ENCODE peak calls at places on chromosomes 5 and 9, in nine cellular contexts. N is sigmoid colon, B is SK-N-SH, I is HCT116, T is HL-60, Q is transverse colon, U is GM23338, R is SK-N-MC, G is upper lobe of left lung. F is an unnamed sample.

GRCh38 chr9:109452761-109453160 is 45.3 kb downstream of the PTPN3 start:
- DNase-seq in N (no peak), B (no peak), I (no peak), T (no peak), Q (no peak), U (no peak), R (no peak), G (no peak), F (no peak)

GRCh38 chr5:930853-931252 is 38.2 kb downstream of the TRIP13 start:
- DNase-seq in N (no peak), B (no peak), I (no peak), T (no peak), Q (no peak), U (no peak), R (no peak), G (no peak), F (no peak)

GRCh38 chr5:150036513-150036912 is 36.0 kb downstream of the HMGXB3 start:
- DNase-seq in N (no peak), B (no peak), I (no peak), T (no peak), Q (no peak), U (no peak), R (no peak), G (no peak), F (no peak)

GRCh38 chr9:97772145-97772544 is 75.0 kb upstream of the XPA start:
- DNase-seq in N (no peak), B (no peak), I (no peak), T (no peak), Q (no peak), U (no peak), R (no peak), G (no peak), F (no peak)

GRCh38 chr5:135437796-135438560 is 9.2 kb downstream of the DCANP1 start:
- DNase-seq in N (peak), B (no peak), I (peak), T (no peak), Q (peak), U (no peak), R (no peak), G (peak), F (peak)

GRCh38 chr5:173720341-173721258 is 104.2 kb upstream of the BOD1 start:
- DNase-seq in N (no peak), B (peak), I (no peak), T (no peak), Q (no peak), U (no peak), R (no peak), G (no peak), F (no peak)

GRCh38 chr9:132600326-132600984 is 18.0 kb downstream of the BARHL1 start:
- DNase-seq in N (no peak), B (no peak), I (no peak), T (no peak), Q (no peak), U (no peak), R (no peak), G (no peak), F (no peak)

GRCh38 chr5:104186100-104186499 is 623.5 kb upstream of the NUDT12 start:
- DNase-seq in N (peak), B (no peak), I (peak), T (no peak), Q (no peak), U (peak), R (no peak), G (no peak), F (no peak)

GRCh38 chr5:154943527-154943926 is 2.7 kb downstream of the MRPL22 start:
- DNase-seq in N (no peak), B (no peak), I (no peak), T (no peak), Q (no peak), U (no peak), R (no peak), G (no peak), F (no peak)

GRCh38 chr5:144510845-144511580 is 340.3 kb downstream of the KCTD16 start:
- DNase-seq in N (no peak), B (no peak), I (no peak), T (no peak), Q (no peak), U (no peak), R (no peak), G (no peak), F (no peak)

GRCh38 chr5:167208911-167209310 is 1082.5 kb upstream of the WWC1 start:
- DNase-seq in N (no peak), B (no peak), I (no peak), T (no peak), Q (no peak), U (peak), R (peak), G (no peak), F (no peak)

GRCh38 chr9:97633859-97634485 is 351 bp downstream of the NCBP1 start:
- DNase-seq in N (no peak), B (no peak), I (no peak), T (no peak), Q (no peak), U (peak), R (no peak), G (no peak), F (no peak)

GRCh38 chr9:101442248-101443136 is 6.9 kb upstream of the ALDOB start:
- DNase-seq in N (no peak), B (no peak), I (no peak), T (no peak), Q (no peak), U (no peak), R (no peak), G (no peak), F (no peak)

GRCh38 chr5:78360674-78361225 is 333 bp downstream of the SCAMP1 start:
- DNase-seq in N (peak), B (peak), I (no peak), T (peak), Q (peak), U (no peak), R (no peak), G (peak), F (peak)

GRCh38 chr5:75277463-75277862 is 40.8 kb upstream of the ANKRD31 start:
- DNase-seq in N (no peak), B (no peak), I (peak), T (no peak), Q (peak), U (no peak), R (no peak), G (peak), F (no peak)

GRCh38 chr5:135195267-135195603 is 161.2 kb upstream of the PITX1 start:
- DNase-seq in N (no peak), B (no peak), I (no peak), T (no peak), Q (no peak), U (no peak), R (no peak), G (no peak), F (no peak)

GRCh38 chr9:71760901-71761300 is 7.4 kb downstream of the CEMIP2 start:
- DNase-seq in N (no peak), B (no peak), I (no peak), T (no peak), Q (no peak), U (peak), R (no peak), G (no peak), F (no peak)

GRCh38 chr5:111851616-111852015 is 94.6 kb upstream of the NREP start:
- DNase-seq in N (no peak), B (no peak), I (no peak), T (no peak), Q (no peak), U (no peak), R (no peak), G (no peak), F (no peak)

GRCh38 chr5:98772415-98773213 is 849 bp upstream of the RGMB start:
- DNase-seq in N (peak), B (peak), I (peak), T (no peak), Q (peak), U (peak), R (no peak), G (peak), F (peak)

GRCh38 chr5:154465169-154465568 is 12.9 kb downstream of the HAND1 start:
- DNase-seq in N (no peak), B (no peak), I (peak), T (peak), Q (no peak), U (no peak), R (no peak), G (no peak), F (no peak)

GRCh38 chr5:50807661-50808060 is 141.2 kb downstream of the PARP8 start:
- DNase-seq in N (no peak), B (no peak), I (no peak), T (no peak), Q (no peak), U (no peak), R (no peak), G (no peak), F (no peak)

GRCh38 chr9:112125961-112126388 is 49.1 kb downstream of the SUSD1 start:
- DNase-seq in N (no peak), B (no peak), I (no peak), T (no peak), Q (no peak), U (no peak), R (no peak), G (no peak), F (no peak)

GRCh38 chr5:1199649-1200494 is 1.5 kb upstream of the SLC6A19 start:
- DNase-seq in N (no peak), B (no peak), I (no peak), T (no peak), Q (no peak), U (no peak), R (no peak), G (no peak), F (no peak)

GRCh38 chr5:143239877-143240518 is 163.5 kb downstream of the NR3C1 start:
- DNase-seq in N (no peak), B (no peak), I (no peak), T (no peak), Q (no peak), U (no peak), R (no peak), G (no peak), F (no peak)

DNA sequence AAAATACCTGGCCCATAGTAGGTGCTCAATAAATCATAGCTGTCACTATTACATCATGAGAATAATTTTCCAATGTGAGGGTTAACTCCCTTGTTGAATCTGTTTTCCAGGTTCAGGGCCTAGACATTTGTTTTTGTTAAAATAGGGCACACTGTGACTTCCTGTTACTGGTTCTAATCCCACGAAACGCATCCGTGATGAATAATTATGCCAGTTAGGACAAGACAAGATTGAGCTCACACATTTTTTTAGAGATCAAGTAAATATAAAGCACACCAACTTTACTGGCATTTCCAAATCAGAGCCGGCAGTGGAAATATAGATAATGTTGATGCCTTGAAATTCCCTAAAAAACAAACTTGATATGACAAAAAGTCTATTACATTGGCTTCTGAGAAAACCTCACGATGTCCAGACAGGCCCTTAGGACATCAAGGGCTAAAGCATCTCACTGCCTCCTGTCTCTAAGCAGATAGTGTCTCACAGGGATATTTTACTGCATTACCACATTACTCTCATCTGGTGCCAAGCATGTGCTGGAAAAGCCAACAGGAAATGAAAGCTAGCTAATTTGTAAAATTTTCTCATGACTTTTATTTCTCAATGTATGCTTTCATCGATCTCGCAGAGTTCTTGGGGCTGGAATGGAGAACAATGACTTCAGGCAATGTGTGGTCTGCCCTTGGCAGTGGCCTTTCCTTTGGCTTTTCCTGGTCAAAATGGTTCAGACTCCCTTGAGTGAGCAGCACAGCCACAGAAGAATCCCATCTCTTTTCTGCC is 414.3 kb upstream of the PAPPA start:
- DNase-seq in N (no peak), B (no peak), I (no peak), T (no peak), Q (no peak), U (no peak), R (no peak), G (no peak), F (no peak)
- H3K27ac ChIP-seq in N (no peak), B (no peak), I (no peak), T (no peak), Q (no peak), U (no peak), R (peak), G (no peak), F (no peak)

DNA sequence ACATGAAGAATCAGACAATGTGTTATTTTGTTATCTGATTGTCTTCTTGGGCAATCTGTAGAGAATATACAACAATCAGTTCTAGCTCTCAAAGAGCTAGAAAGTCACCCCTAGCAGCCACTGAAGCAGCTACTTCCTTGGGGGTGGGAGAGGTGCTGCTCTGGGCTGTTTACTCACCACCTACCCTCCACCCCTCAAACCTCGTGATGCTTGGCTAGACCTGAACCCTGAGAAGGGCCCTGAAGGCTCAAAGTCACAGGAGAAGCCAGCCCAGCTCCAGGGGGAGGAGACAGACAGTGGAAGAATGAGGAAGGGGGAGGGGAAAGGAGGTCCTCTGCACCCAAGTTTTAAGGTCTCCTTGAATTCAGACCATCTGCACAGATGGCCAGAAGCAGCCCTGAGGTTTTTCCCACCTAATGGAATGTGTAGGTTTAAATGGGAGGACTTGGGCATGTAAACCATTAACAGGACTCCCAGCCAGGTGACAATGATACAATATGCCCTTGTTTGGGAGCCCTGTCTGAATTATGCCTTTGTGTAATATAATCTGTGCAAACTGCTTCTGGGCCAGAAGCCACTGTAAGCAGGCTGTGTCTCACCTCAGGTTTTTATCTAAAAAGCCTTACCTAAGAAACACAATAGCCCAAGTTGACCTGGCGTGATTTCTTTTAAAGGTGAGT is 180.4 kb downstream of the PIK3R1 start:
- DNase-seq in N (no peak), B (no peak), I (no peak), T (no peak), Q (peak), U (no peak), R (no peak), G (no peak), F (peak)
- TF ChIP-seq POLR2AphosphoS5 in N (no peak), B (no peak), I (no peak), T (no peak), Q (no peak), U (no peak), R (no peak), G (no peak), F (peak)

GRCh38 chr5:6403416-6403815 is 25.1 kb upstream of the MED10 start:
- DNase-seq in N (no peak), B (no peak), I (no peak), T (no peak), Q (no peak), U (no peak), R (no peak), G (no peak), F (no peak)
- H3K27ac ChIP-seq in N (no peak), B (no peak), I (no peak), T (no peak), Q (no peak), U (no peak), R (no peak), G (no peak), F (no peak)

DNA sequence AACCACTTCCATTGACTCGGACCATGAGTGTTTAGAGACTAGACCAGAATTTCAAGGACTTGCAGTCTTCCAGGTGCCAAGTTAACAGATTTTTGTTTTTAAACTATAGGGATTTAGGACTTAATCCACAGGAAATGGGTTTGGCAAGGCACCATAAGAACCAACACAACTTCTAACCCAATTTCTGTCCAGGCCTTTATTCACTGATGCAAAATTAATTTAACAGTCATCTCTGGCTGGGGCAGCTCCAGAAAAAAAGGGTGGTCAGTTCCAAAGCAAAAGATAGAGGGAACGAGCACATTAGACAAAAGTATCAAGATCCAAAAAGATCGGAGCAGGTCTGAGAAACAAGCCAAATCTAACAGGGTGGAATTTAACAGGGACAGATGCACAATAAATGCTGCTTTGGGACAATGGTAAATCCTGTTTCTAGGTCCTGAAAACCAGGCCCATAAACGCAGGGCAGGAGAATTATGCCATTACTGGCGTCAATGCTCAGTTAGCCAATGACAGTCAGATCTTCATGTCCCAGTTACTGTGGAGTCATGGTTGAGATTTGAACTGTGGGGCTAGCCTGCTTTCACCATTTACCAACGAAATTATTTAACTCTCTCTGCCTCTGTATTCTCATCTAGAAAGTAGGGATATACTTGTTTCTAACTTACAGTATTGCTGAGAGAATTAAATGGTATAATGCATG is 590.8 kb upstream of the BRINP1 start:
- DNase-seq in N (no peak), B (no peak), I (no peak), T (no peak), Q (no peak), U (no peak), R (no peak), G (no peak), F (no peak)
- TF ChIP-seq POLR2AphosphoS5 in N (no peak), B (no peak), I (no peak), T (no peak), Q (no peak), U (no peak), R (no peak), G (no peak), F (no peak)

DNA sequence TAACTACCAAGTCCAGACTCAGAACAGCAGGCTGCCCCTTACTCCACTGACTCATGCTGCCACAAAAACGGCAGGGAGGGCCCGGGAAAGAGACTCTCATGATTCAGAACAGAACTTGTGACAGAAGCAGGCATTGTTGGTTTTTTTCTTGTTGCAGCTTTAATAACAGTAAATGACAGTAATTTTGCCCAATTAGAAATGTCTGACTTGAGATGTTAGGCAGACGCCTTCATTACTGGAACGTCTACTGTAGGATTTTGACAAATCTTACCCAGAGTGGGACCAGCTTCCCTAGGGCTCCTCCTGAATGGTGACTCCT is 77.8 kb downstream of the SEMA5A start:
- DNase-seq in N (no peak), B (peak), I (no peak), T (no peak), Q (no peak), U (no peak), R (no peak), G (no peak), F (peak)
- H3K27ac ChIP-seq in N (no peak), B (peak), I (no peak), T (no peak), Q (no peak), U (no peak), R (no peak), G (no peak), F (no peak)

GRCh38 chr9:127422787-127423186 is 1.4 kb upstream of the ZNF79 start:
- DNase-seq in N (no peak), B (no peak), I (no peak), T (no peak), Q (no peak), U (no peak), R (no peak), G (no peak), F (no peak)

GRCh38 chr9:127422133-127422782 is 1.9 kb upstream of the ZNF79 start:
- DNase-seq in N (no peak), B (no peak), I (no peak), T (no peak), Q (no peak), U (no peak), R (no peak), G (no peak), F (no peak)

GRCh38 chr9:127424669-127424986 is 446 bp downstream of the ZNF79 start:
- DNase-seq in N (no peak), B (no peak), I (no peak), T (peak), Q (no peak), U (no peak), R (no peak), G (no peak), F (no peak)

GRCh38 chr9:127423591-127423933 is 620 bp upstream of the ZNF79 start:
- DNase-seq in N (no peak), B (no peak), I (no peak), T (no peak), Q (no peak), U (no peak), R (no peak), G (no peak), F (no peak)

DNA sequence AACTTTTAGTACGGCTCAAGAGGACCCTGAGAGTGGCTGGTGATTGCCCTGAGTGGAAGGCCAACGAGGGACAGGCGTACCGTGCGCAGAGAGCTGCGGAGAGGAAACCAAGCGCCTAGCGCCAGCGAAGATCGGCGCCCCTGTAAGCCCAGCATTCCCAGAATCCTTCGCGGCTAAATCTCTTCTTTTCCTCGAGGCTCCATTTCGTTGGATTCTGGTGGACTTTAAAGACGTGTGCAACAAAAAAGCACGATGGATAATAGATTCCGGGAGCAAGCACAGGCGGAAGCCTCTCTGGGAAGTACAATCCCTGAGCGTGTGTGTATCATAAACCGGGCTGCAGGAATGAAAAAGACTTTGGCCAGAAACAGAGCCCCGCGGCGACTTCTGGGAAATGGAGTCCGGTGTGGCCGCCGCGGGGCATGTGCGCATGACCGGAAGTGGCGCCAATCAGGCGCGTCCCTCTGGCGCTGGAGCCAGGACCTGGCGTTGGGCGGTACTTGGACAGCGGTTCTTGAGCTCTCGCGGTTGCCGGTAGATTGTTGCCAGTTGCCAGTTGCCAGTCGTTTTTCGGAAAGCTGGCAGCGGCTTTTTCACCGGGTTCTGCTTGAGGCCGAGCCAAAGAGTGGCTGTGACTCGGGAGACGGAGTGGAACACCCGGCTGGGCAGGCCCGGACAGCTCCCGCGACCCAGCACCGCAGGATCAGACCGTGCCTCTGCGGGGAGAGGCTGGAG is at the start of gene ZNF79:
- DNase-seq in N (peak), B (peak), I (peak), T (peak), Q (peak), U (peak), R (peak), G (peak), F (peak)
- TF ChIP-seq POLR2AphosphoS5 in N (peak), B (peak), I (peak), T (peak), Q (peak), U (peak), R (peak), G (peak), F (peak)

F was measured in prostate gland.